ENCODE peak calls at places on chromosome 3, in eight cellular contexts. I is upper lobe of right lung, K is body of pancreas, Z is astrocyte of the spinal cord, H is foreskin keratinocyte, V is neural progenitor cell, E is tibial nerve, D is omental fat pad. L is an unnamed sample.

GRCh38 chr3:176275113-176275512 is 922.2 kb downstream of the TBL1XR1 start:
- DNase-seq in Z (no peak), I (no peak), D (no peak), H (no peak), E (no peak), K (no peak), V (no peak), L (no peak)

GRCh38 chr3:80068459-80068858 is 300.7 kb upstream of the ROBO1 start:
- DNase-seq in Z (no peak), I (no peak), V (no peak), K (no peak), D (no peak), H (peak), E (no peak), L (no peak)

GRCh38 chr3:13011369-13012227 is 61.6 kb downstream of the IQSEC1 start:
- DNase-seq in D (no peak), H (no peak), Z (no peak), E (no peak), V (peak), I (peak), K (no peak), L (peak)

GRCh38 chr3:60303160-60303559 is 948.1 kb downstream of the FHIT start:
- DNase-seq in K (no peak), H (no peak), Z (no peak), I (no peak), E (no peak), D (no peak), V (no peak), L (no peak)

GRCh38 chr3:178795349-178795748 is 259.1 kb downstream of the KCNMB2 start:
- DNase-seq in I (no peak), H (no peak), D (no peak), Z (no peak), E (no peak), K (no peak), V (peak), L (no peak)

GRCh38 chr3:181699171-181699903 is 12.4 kb upstream of the SOX2 start:
- DNase-seq in I (no peak), H (peak), V (peak), K (no peak), E (no peak), D (no peak), Z (peak), L (no peak)

GRCh38 chr3:128152419-128153155 is 694 bp upstream of the EEFSEC start:
- DNase-seq in E (no peak), V (no peak), I (no peak), D (no peak), Z (no peak), K (no peak), H (no peak), L (no peak)

GRCh38 chr3:27559835-27560234 is 75.7 kb upstream of the SLC4A7 start:
- DNase-seq in I (no peak), K (no peak), E (no peak), H (peak), Z (no peak), D (no peak), V (no peak), L (no peak)

GRCh38 chr3:196219194-196219969 is 3.0 kb downstream of the SLC51A start:
- DNase-seq in K (no peak), V (peak), D (no peak), I (peak), H (peak), Z (peak), E (peak), L (no peak)

GRCh38 chr3:7977245-7978103 is 524.1 kb upstream of the LMCD1 start:
- DNase-seq in V (no peak), Z (peak), E (no peak), I (no peak), K (no peak), H (peak), D (no peak), L (no peak)

GRCh38 chr3:159936541-159936940 is 52.1 kb upstream of the IL12A start:
- DNase-seq in K (no peak), H (no peak), Z (no peak), E (no peak), D (no peak), I (no peak), V (no peak), L (no peak)

GRCh38 chr3:66561374-66561773 is 60.6 kb upstream of the LRIG1 start:
- DNase-seq in V (no peak), H (no peak), D (no peak), K (no peak), E (no peak), Z (no peak), I (no peak), L (no peak)

GRCh38 chr3:195068045-195068444 is 202.9 kb downstream of the XXYLT1 start:
- DNase-seq in K (no peak), D (no peak), H (peak), V (no peak), I (no peak), E (no peak), Z (peak), L (no peak)

GRCh38 chr3:184766555-184767261 is 45.3 kb upstream of the VPS8 start:
- DNase-seq in E (no peak), I (no peak), H (peak), K (no peak), D (no peak), V (no peak), Z (no peak), L (no peak)

GRCh38 chr3:100100454-100100853 is 13.8 kb downstream of the FILIP1L start:
- DNase-seq in I (no peak), H (no peak), V (no peak), K (no peak), E (no peak), D (no peak), Z (peak), L (no peak)

GRCh38 chr3:149977391-149977790 is 6.7 kb upstream of the PFN2 start:
- DNase-seq in I (no peak), E (no peak), Z (peak), H (no peak), D (no peak), V (no peak), K (no peak), L (no peak)

GRCh38 chr3:130635978-130636377 is 110.7 kb downstream of the PIK3R4 start:
- DNase-seq in K (no peak), V (no peak), H (no peak), I (no peak), Z (no peak), D (no peak), E (no peak), L (no peak)

GRCh38 chr3:129325383-129325782 is 46.7 kb downstream of the HMCES start:
- DNase-seq in D (no peak), E (no peak), K (no peak), H (no peak), V (no peak), I (no peak), Z (no peak), L (no peak)

GRCh38 chr3:123319760-123320159 is 118.0 kb downstream of the SEC22A start:
- DNase-seq in I (no peak), D (no peak), Z (no peak), V (peak), H (no peak), K (no peak), E (no peak), L (no peak)

GRCh38 chr3:131192701-131193100 is 166.0 kb downstream of the NEK11 start:
- DNase-seq in V (no peak), D (no peak), Z (no peak), H (no peak), K (no peak), E (no peak), I (no peak), L (no peak)

GRCh38 chr3:134367869-134368750 is 6.1 kb downstream of the AMOTL2 start:
- DNase-seq in K (no peak), H (no peak), I (peak), Z (no peak), D (no peak), V (no peak), E (no peak), L (no peak)

GRCh38 chr3:101070260-101071121 is 77.3 kb upstream of the ABI3BP start:
- DNase-seq in I (peak), V (peak), K (peak), H (peak), E (no peak), D (peak), Z (peak), L (peak)

GRCh38 chr3:37040231-37040630 is 46.9 kb downstream of the MLH1 start:
- DNase-seq in I (no peak), D (no peak), E (no peak), Z (peak), V (no peak), K (no peak), H (peak), L (no peak)

GRCh38 chr3:16990163-16990562 is 105.4 kb downstream of the PLCL2 start:
- DNase-seq in D (no peak), K (no peak), Z (no peak), E (no peak), I (no peak), V (no peak), H (no peak), L (no peak)

GRCh38 chr3:100268986-100269385 is 8.2 kb downstream of the TBC1D23 start:
- DNase-seq in Z (no peak), E (no peak), H (no peak), K (no peak), I (no peak), D (no peak), V (no peak), L (no peak)

GRCh38 chr3:38361496-38361895 is 14.9 kb downstream of the XYLB start:
- DNase-seq in E (no peak), H (no peak), V (no peak), K (no peak), I (no peak), D (no peak), Z (no peak), L (no peak)

GRCh38 chr3:85560088-85560790 is 601.5 kb downstream of the CADM2 start:
- DNase-seq in I (no peak), V (no peak), K (no peak), E (no peak), Z (peak), D (no peak), H (no peak), L (no peak)

GRCh38 chr3:149367021-149367840 is 10.2 kb downstream of the TM4SF1 start:
- DNase-seq in I (no peak), H (peak), Z (no peak), D (no peak), V (no peak), K (no peak), E (no peak), L (no peak)

GRCh38 chr3:152236741-152237140 is 32.0 kb upstream of the MBNL1 start:
- DNase-seq in I (no peak), V (no peak), D (no peak), E (no peak), Z (peak), K (no peak), H (no peak), L (no peak)

GRCh38 chr3:12194209-12194608 is 35.5 kb upstream of the TIMP4 start:
- DNase-seq in K (no peak), H (peak), D (no peak), Z (peak), I (no peak), E (no peak), V (no peak), L (no peak)

GRCh38 chr3:129027544-129027880 is 26.4 kb downstream of the EFCC1 start:
- DNase-seq in V (no peak), I (no peak), Z (no peak), H (no peak), K (no peak), E (no peak), D (no peak), L (no peak)

GRCh38 chr3:12954891-12955650 is 113.7 kb upstream of the RPL32 start:
- DNase-seq in K (peak), H (peak), I (peak), D (no peak), V (no peak), E (peak), Z (peak), L (peak)

GRCh38 chr3:61650276-61650675 is 88.9 kb downstream of the PTPRG start:
- DNase-seq in H (no peak), D (peak), K (peak), Z (peak), V (no peak), E (peak), I (no peak), L (no peak)

GRCh38 chr3:52187576-52187975 is 10.4 kb upstream of the ALAS1 start:
- DNase-seq in Z (no peak), E (no peak), I (no peak), K (no peak), D (no peak), H (no peak), V (no peak), L (no peak)

GRCh38 chr3:175495331-175495730 is 636.2 kb downstream of the NAALADL2 start:
- DNase-seq in K (no peak), E (no peak), V (no peak), I (no peak), D (no peak), Z (no peak), H (no peak), L (no peak)

GRCh38 chr3:188559856-188560255 is 405.9 kb downstream of the LPP start:
- DNase-seq in E (no peak), I (no peak), D (no peak), H (no peak), K (no peak), Z (no peak), V (no peak), L (no peak)
- TF ChIP-seq CTCF in E (no peak), I (no peak), D (no peak), H (no peak), K (no peak), Z (no peak), V (no peak), L (no peak)

GRCh38 chr3:43442872-43443395 is 156.6 kb downstream of the SNRK start:
- DNase-seq in H (no peak), V (no peak), K (no peak), I (no peak), E (no peak), D (no peak), Z (no peak), L (no peak)
- TF ChIP-seq CTCF in H (no peak), V (no peak), K (no peak), I (no peak), E (no peak), D (no peak), Z (no peak), L (no peak)

GRCh38 chr3:103295974-103296570 is 861.3 kb downstream of the ZPLD1 start:
- DNase-seq in Z (peak), D (no peak), E (no peak), K (no peak), V (peak), H (peak), I (no peak), L (no peak)
- TF ChIP-seq CTCF in Z (peak), D (no peak), E (no peak), K (peak), V (peak), H (peak), I (no peak), L (no peak)

DNA sequence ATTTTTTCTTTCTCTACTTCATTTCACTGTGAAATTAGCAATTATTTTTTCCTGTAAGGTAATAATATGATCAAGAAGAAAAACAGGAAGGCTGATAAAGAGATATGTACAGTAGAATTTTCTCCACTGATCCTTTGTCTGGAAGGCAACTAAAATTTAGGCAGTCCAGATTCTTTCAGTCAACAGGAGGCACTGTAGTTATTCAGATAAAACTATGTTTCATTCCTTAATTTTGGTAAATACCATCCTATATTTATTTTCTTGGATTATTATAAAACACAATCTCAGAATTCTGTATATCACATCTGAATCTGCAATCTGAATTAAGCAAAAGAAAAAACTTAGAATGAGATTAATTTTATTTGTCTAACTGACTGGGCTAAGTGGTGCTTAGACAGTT is 343.2 kb downstream of the LSAMP start:
- DNase-seq in V (no peak), E (no peak), K (no peak), H (no peak), D (no peak), Z (no peak), I (no peak), L (no peak)
- TF ChIP-seq CTCF in V (peak), E (peak), K (no peak), H (peak), D (no peak), Z (peak), I (no peak), L (no peak)

L was measured in activated B cell treated with CpG ODN at 0.5 μM for 24 hours.